ENCODE peak calls at places on chromosomes 5 and 9, in six cellular contexts. E is GM10248, M is fibroblast of lung, U is WTC11, F is mucosa of descending colon, N is astrocyte of the spinal cord. C is an unnamed sample.

GRCh38 chr5:155079698-155080097 is 66.1 kb downstream of the KIF4B start:
- DNase-seq in E (no peak), F (no peak), U (no peak), N (no peak), M (no peak), C (no peak)

GRCh38 chr9:38681747-38682227 is 38.1 kb downstream of the FAM240B start:
- DNase-seq in N (peak; percentile 84), E (no peak), F (no peak), U (no peak), M (peak; percentile 95), C (no peak)

GRCh38 chr5:154800582-154800981 is 45.4 kb downstream of the LARP1 start:
- DNase-seq in N (no peak), U (no peak), M (no peak), F (no peak), E (no peak), C (no peak)

GRCh38 chr9:20526500-20527319 is 95.6 kb downstream of the MLLT3 start:
- DNase-seq in F (no peak), E (no peak), M (peak; percentile 69), U (no peak), N (peak; percentile 43), C (no peak)

GRCh38 chr5:38426986-38427950 is 129.2 kb downstream of the LIFR start:
- DNase-seq in U (no peak), M (peak; percentile 51), E (no peak), F (no peak), N (no peak), C (no peak)

GRCh38 chr9:120733190-120733589 is 18.9 kb upstream of the MEGF9 start:
- DNase-seq in M (peak; percentile 85), N (peak; percentile 60), F (no peak), U (no peak), E (no peak), C (no peak)

GRCh38 chr5:77449981-77450380 is 42.1 kb downstream of the WDR41 start:
- DNase-seq in U (no peak), F (no peak), M (peak; percentile 45), E (no peak), N (no peak), C (no peak)

GRCh38 chr5:79800979-79801827 is 111.6 kb downstream of the CMYA5 start:
- DNase-seq in N (peak; percentile 13), F (no peak), M (no peak), U (no peak), E (no peak), C (no peak)

GRCh38 chr5:81359108-81359507 is 34.8 kb downstream of the ACOT12 start:
- DNase-seq in U (peak; percentile 21), F (no peak), M (no peak), E (no peak), N (no peak), C (no peak)

GRCh38 chr9:111274737-111275136 is 55.3 kb downstream of the OR2K2 start:
- DNase-seq in M (no peak), F (no peak), U (no peak), N (no peak), E (no peak), C (no peak)

GRCh38 chr5:127330116-127330515 is 39.5 kb downstream of the MEGF10 start:
- DNase-seq in M (no peak), F (no peak), E (no peak), U (no peak), N (no peak), C (no peak)

GRCh38 chr5:173835662-173836061 is 52.5 kb upstream of the CPEB4 start:
- DNase-seq in N (no peak), E (no peak), M (no peak), F (no peak), U (no peak), C (no peak)

GRCh38 chr9:98575379-98576346 is 133.1 kb downstream of the GABBR2 start:
- DNase-seq in E (peak; percentile 73), M (peak; percentile 96), F (no peak), U (no peak), N (peak; percentile 79), C (no peak)

GRCh38 chr5:61257421-61257820 is 74.6 kb upstream of the ZSWIM6 start:
- DNase-seq in E (no peak), M (peak; percentile 30), N (no peak), F (no peak), U (no peak), C (no peak)

GRCh38 chr5:112174959-112175594 is 244.0 kb downstream of the EPB41L4A start:
- DNase-seq in U (no peak), F (no peak), M (peak; percentile 25), E (peak; percentile 48), N (peak; percentile 48), C (peak; percentile 28)
- TF ChIP-seq CTCF in U (peak; percentile 59), F (peak; percentile 40), M (peak; percentile 73), E (peak; percentile 51), N (peak; percentile 54), C (peak; percentile 87)

DNA sequence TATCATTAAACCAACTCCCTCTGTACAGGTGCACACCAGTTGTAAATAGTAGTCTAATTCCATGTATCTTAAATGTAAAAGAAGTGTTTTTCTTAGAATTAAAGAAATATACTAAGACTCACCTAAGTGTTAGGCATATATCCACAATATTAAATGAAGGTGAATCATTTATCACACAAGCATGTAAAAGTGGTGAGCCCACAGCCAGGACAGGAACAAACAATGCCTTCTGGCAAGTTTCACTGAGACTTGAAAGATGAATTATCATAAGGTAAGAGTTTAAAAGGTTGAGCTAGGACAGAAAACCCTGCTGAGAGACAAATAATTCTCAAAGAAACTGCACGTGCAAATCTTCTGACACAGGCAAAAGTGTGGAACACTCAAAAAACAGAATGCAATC is 832.5 kb downstream of the TAF11L14 start:
- DNase-seq in E (no peak), F (no peak), M (no peak), U (no peak), N (no peak), C (no peak)
- TF ChIP-seq CTCF in E (no peak), F (no peak), M (no peak), U (no peak), N (no peak), C (no peak)

GRCh38 chr5:177003649-177004048 is 2.9 kb downstream of the UIMC1 start:
- DNase-seq in E (no peak), M (no peak), N (no peak), U (no peak), F (no peak), C (no peak)

GRCh38 chr5:177006265-177006972 is at the start of gene UIMC1:
- DNase-seq in U (peak; percentile 94), E (peak; percentile 95), F (peak; percentile 96), N (peak; percentile 96), M (peak; percentile 91), C (peak; percentile 96)

GRCh38 chr5:177004961-177005360 is 1.6 kb downstream of the UIMC1 start:
- DNase-seq in U (no peak), N (no peak), F (no peak), E (no peak), M (no peak), C (no peak)

GRCh38 chr5:177008716-177009115 is 2.1 kb upstream of the UIMC1 start:
- DNase-seq in E (no peak), M (no peak), F (no peak), N (no peak), U (no peak), C (no peak)

GRCh38 chr5:177005619-177006264 is 837 bp downstream of the UIMC1 start:
- DNase-seq in F (peak; percentile 85), E (peak; percentile 57), N (peak; percentile 74), M (peak; percentile 70), U (peak; percentile 67), C (peak; percentile 77)
- TF ChIP-seq CTCF in F (peak; percentile 31), E (peak; percentile 73), N (peak; percentile 68), M (peak; percentile 58), U (no peak), C (no peak)

GRCh38 chr5:140780512-140780911 is 5.4 kb upstream of the PCDHA1 start:
- DNase-seq in M (no peak), F (no peak), N (no peak), U (no peak), E (no peak), C (no peak)

GRCh38 chr5:140791111-140791510 is 3.5 kb upstream of the PCDHA2 start:
- DNase-seq in M (no peak), E (no peak), F (no peak), N (no peak), U (no peak), C (no peak)

GRCh38 chr5:140785905-140786686 is at the start of gene PCDHA1:
- DNase-seq in U (peak; percentile 24), N (no peak), E (no peak), M (no peak), F (no peak), C (no peak)
- TF ChIP-seq CTCF in U (peak; percentile 49), N (no peak), E (no peak), M (no peak), F (no peak), C (peak; percentile 4)

DNA sequence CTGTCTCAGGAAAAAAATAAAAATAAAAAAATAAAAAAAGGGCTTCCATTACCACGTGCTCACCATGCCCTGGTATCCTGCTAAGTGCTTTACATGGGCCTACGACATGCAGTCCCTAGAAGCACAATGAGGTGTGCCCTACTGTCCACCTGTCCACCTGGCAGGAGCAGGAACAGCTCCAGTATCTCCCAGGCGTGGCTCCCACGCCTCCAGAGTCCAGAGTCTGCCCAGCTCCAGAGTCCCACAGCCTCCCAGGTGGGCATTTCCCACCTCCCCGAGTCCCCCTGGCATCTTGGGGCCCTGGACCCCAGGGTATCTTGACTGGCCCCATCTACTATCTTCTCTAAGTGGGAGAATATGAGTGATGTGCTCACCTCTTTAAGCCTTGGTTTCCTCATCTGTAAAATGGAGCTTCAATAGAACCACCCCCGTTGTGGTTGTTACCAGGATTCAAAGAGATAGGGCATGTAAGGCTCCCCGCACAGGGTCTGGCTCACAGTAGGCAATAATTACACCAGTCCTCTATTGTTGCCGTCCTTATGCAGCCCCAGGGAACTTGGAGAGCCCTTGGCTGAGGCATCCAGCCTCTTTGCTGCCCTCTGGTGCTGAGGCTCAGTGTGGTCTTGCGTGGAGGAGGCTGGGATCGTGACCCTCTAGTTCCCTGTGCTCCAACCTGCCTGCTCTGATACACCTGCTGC is 8.9 kb downstream of the CXCL14 start:
- DNase-seq in N (peak; percentile 17), E (no peak), M (peak; percentile 34), U (peak; percentile 75), F (no peak), C (peak; percentile 74)
- TF ChIP-seq CTCF in N (peak; percentile 70), E (peak; percentile 26), M (peak; percentile 53), U (peak; percentile 36), F (no peak), C (peak; percentile 56)

C was measured in glutamatergic neuron.